ENCODE peak calls at places on chromosomes 3 and 15, in seven cellular contexts. A is stimulated activated CD4-positive, alpha-beta T cell treated with anti-CD3 and anti-CD28 coated beads, Interleukin-4, amount 100 ng/mL, for 24 hours; S is NCI-H2107; Y is LHCN-M2; U is activated naive CD4-positive, alpha-beta T cell treated with Interleukin-2 at 50 U/mL for 16 hours; N is activated CD4-positive, alpha-beta T cell treated with anti-CD3 and anti-CD28 coated beads for 48 hours; V is germinal center. O is an unnamed sample.

GRCh38 chr15:86558678-86559077 is 479.0 kb downstream of the AGBL1 start:
- DNase-seq in S (no peak), U (no peak), N (no peak), V (no peak), Y (no peak), A (no peak), O (no peak)

GRCh38 chr3:138433892-138434275 is 532 bp upstream of the ESYT3 start:
- DNase-seq in Y (no peak), U (no peak), V (no peak), S (no peak), A (no peak), N (no peak), O (no peak)

GRCh38 chr3:117788086-117788485 is 1078.5 kb downstream of the TUSC7 start:
- DNase-seq in Y (peak), N (no peak), U (no peak), A (no peak), V (no peak), S (no peak), O (no peak)

GRCh38 chr3:52874869-52875588 is 22.3 kb downstream of the STIMATE start:
- DNase-seq in S (no peak), N (no peak), U (no peak), V (no peak), Y (no peak), A (no peak), O (no peak)

GRCh38 chr3:188185717-188186236 is 31.8 kb downstream of the LPP start:
- DNase-seq in N (no peak), A (no peak), S (peak), U (no peak), Y (peak), V (no peak), O (no peak)

GRCh38 chr3:59367150-59367549 is 317.3 kb upstream of the CFAP20DC start:
- DNase-seq in N (no peak), V (no peak), Y (peak), U (no peak), S (no peak), A (no peak), O (no peak)

GRCh38 chr3:9147215-9147895 is 102.1 kb downstream of the SRGAP3 start:
- DNase-seq in S (no peak), U (no peak), Y (no peak), A (no peak), N (no peak), V (no peak), O (no peak)

GRCh38 chr3:31974454-31974853 is 6.6 kb downstream of the OSBPL10 start:
- DNase-seq in V (no peak), A (no peak), N (no peak), Y (peak), U (no peak), S (no peak), O (no peak)

GRCh38 chr3:143963946-143964345 is 7.7 kb upstream of the DIPK2A start:
- DNase-seq in S (no peak), U (no peak), N (no peak), V (no peak), Y (no peak), A (no peak), O (no peak)

GRCh38 chr15:41022487-41023090 is 69.3 kb downstream of the CHAC1 start:
- DNase-seq in V (peak), S (no peak), N (peak), A (peak), U (peak), Y (peak), O (no peak)

GRCh38 chr3:43455233-43455632 is 166.6 kb downstream of the ANO10 start:
- DNase-seq in U (no peak), V (no peak), N (no peak), A (no peak), S (no peak), Y (peak), O (no peak)

GRCh38 chr3:110016235-110016634 is 678.9 kb upstream of the DPPA4 start:
- DNase-seq in V (no peak), S (no peak), N (no peak), U (no peak), Y (no peak), A (no peak), O (no peak)

GRCh38 chr3:168121175-168121853 is 25.6 kb upstream of the GOLIM4 start:
- DNase-seq in V (no peak), A (no peak), Y (peak), S (no peak), U (no peak), N (no peak), O (no peak)

O was measured in occipital lobe.